ENCODE peak calls at places on chromosomes 6 and 20, in four cellular contexts. G is memory B cell, L is A549, M is fibroblast of the conjunctiva. S is an unnamed sample.

GRCh38 chr6:111604259-111605099 is 1.2 kb downstream of the TRAF3IP2 start:
- DNase-seq in M (peak), G (no peak), L (no peak), S (peak)

GRCh38 chr6:19761114-19761513 is 76.1 kb upstream of the ID4 start:
- DNase-seq in G (no peak), M (no peak), L (no peak), S (no peak)

GRCh38 chr6:158707826-158708225 is 58.0 kb downstream of the SYTL3 start:
- DNase-seq in M (no peak), L (no peak), G (peak), S (no peak)

GRCh38 chr6:152720964-152721363 is 23.3 kb downstream of the MYCT1 start:
- DNase-seq in M (no peak), L (no peak), G (no peak), S (no peak)

GRCh38 chr20:23094927-23095326 is 8.8 kb upstream of the CD93 start:
- DNase-seq in L (no peak), G (no peak), M (no peak), S (no peak)

GRCh38 chr6:37838209-37838921 is 18.8 kb downstream of the ZFAND3 start:
- DNase-seq in G (no peak), L (no peak), M (no peak), S (peak)

GRCh38 chr6:144131248-144131709 is 19.0 kb upstream of the STX11 start:
- DNase-seq in L (peak), G (no peak), M (peak), S (peak)

GRCh38 chr6:130622142-130622541 is 205.1 kb upstream of the SMLR1 start:
- DNase-seq in L (no peak), M (no peak), G (no peak), S (peak)

GRCh38 chr20:32355417-32355841 is 2.7 kb upstream of the ASXL1 start:
- DNase-seq in M (no peak), G (peak), L (no peak), S (no peak)

GRCh38 chr6:53032853-53033252 is 32.4 kb upstream of the FBXO9 start:
- DNase-seq in G (no peak), M (no peak), L (no peak), S (peak)

GRCh38 chr6:40390144-40390800 is 196.9 kb downstream of the LRFN2 start:
- DNase-seq in M (no peak), L (no peak), G (no peak), S (no peak)

GRCh38 chr20:59518881-59519706 is 85.2 kb upstream of the PHACTR3 start:
- DNase-seq in M (peak), L (peak), G (peak), S (peak)

GRCh38 chr6:107418118-107418517 is 41.2 kb downstream of the PDSS2 start:
- DNase-seq in L (peak), G (no peak), M (no peak), S (peak)

GRCh38 chr6:165889636-165890403 is 226.8 kb upstream of the PDE10A start:
- DNase-seq in G (no peak), M (peak), L (no peak), S (no peak)

GRCh38 chr6:90101403-90101802 is 195.2 kb downstream of the BACH2 start:
- DNase-seq in G (no peak), L (no peak), M (no peak), S (no peak)

S was measured in foreskin fibroblast.